ENCODE peak calls at places on chromosome 9, in eight cellular contexts. E is RWPE1; L is H7; G is HT-29; C is GM20000; V is NCI-H1694 treated with DMSO at 0.1 percent for 48 hours; S is activated CD4-positive, CD25-positive, alpha-beta regulatory T cell; U is KBM-7. P is an unnamed sample.

GRCh38 chr9:80516678-80517077 is 944.9 kb downstream of the TLE4 start:
- DNase-seq in E (no peak), L (no peak), G (no peak), C (no peak), V (no peak), S (no peak), U (no peak), P (no peak)

GRCh38 chr9:134421888-134422287 is 95.6 kb downstream of the RXRA start:
- DNase-seq in E (no peak), L (no peak), G (no peak), C (no peak), V (no peak), S (no peak), U (no peak), P (no peak)

GRCh38 chr9:107465467-107466451 is 23.8 kb downstream of the KLF4 start:
- DNase-seq in E (peak; percentile 83), L (peak; percentile 95), G (peak; percentile 39), C (peak; percentile 78), V (no peak), S (no peak), U (peak; percentile 54), P (no peak)

GRCh38 chr9:33686942-33687341 is 108.4 kb upstream of the PRSS3 start:
- DNase-seq in E (no peak), L (no peak), G (no peak), C (no peak), V (peak; percentile 6), S (no peak), U (no peak), P (no peak)

GRCh38 chr9:99103054-99103453 is 1.9 kb upstream of the TGFBR1 start:
- DNase-seq in E (peak; percentile 76), L (no peak), G (no peak), C (no peak), V (no peak), S (no peak), U (no peak), P (no peak)

GRCh38 chr9:35042081-35042604 is 30.3 kb downstream of the VCP start:
- DNase-seq in E (peak; percentile 25), L (no peak), G (no peak), C (no peak), V (no peak), S (no peak), U (peak; percentile 30), P (no peak)

GRCh38 chr9:68610016-68610415 is 69.3 kb upstream of the TMEM252 start:
- DNase-seq in E (no peak), L (no peak), G (no peak), C (no peak), V (no peak), S (no peak), U (no peak), P (no peak)

GRCh38 chr9:98738741-98739140 is 30.0 kb upstream of the GABBR2 start:
- DNase-seq in E (no peak), L (no peak), G (no peak), C (no peak), V (no peak), S (no peak), U (no peak), P (no peak)

GRCh38 chr9:115264333-115264732 is 146.4 kb upstream of the TNC start:
- DNase-seq in E (no peak), L (no peak), G (no peak), C (no peak), V (no peak), S (no peak), U (no peak), P (no peak)

GRCh38 chr9:136300016-136300415 is 3.9 kb downstream of the CCDC187 start:
- DNase-seq in E (no peak), L (no peak), G (no peak), C (no peak), V (no peak), S (no peak), U (no peak), P (no peak)

GRCh38 chr9:10059044-10059443 is 553.8 kb downstream of the PTPRD start:
- DNase-seq in E (peak; percentile 38), L (no peak), G (no peak), C (no peak), V (no peak), S (no peak), U (peak; percentile 36), P (no peak)

GRCh38 chr9:126238415-126238814 is 88.2 kb upstream of the MVB12B start:
- DNase-seq in E (no peak), L (no peak), G (no peak), C (no peak), V (no peak), S (no peak), U (no peak), P (no peak)

GRCh38 chr9:38415846-38416245 is 8.4 kb downstream of the IGFBPL1 start:
- DNase-seq in E (no peak), L (no peak), G (no peak), C (no peak), V (peak; percentile 21), S (no peak), U (no peak), P (no peak)